ENCODE peak calls at places on chromosome 5, in nine cellular contexts. H is GM10248, J is dorsolateral prefrontal cortex, W is H1, P is heart left ventricle, O is esophagus squamous epithelium, E is epithelial cell of esophagus, Z is progenitor cell of endocrine pancreas, K is fibroblast of mammary gland. B is an unnamed sample.
A peak's percentile ranks its signal among the peaks of the same experiment; 100 is the strongest.

GRCh38 chr5:24642022-24642421 is 2.8 kb downstream of the CDH10 start:
- DNase-seq in W (no peak), K (peak; percentile 16), J (no peak), H (no peak), P (no peak), Z (no peak), O (no peak), E (peak; percentile 51), B (no peak)

GRCh38 chr5:76663573-76663972 is 40.4 kb upstream of the F2RL2 start:
- DNase-seq in J (no peak), P (no peak), K (peak; percentile 29), E (peak; percentile 11), Z (no peak), O (no peak), H (no peak), W (no peak), B (no peak)

GRCh38 chr5:60161340-60161934 is 267.9 kb upstream of the PDE4D start:
- DNase-seq in W (no peak), Z (no peak), E (peak; percentile 49), O (no peak), H (peak; percentile 38), K (peak; percentile 41), P (no peak), J (no peak), B (no peak)

GRCh38 chr5:103098993-103099392 is 20.9 kb downstream of the GIN1 start:
- DNase-seq in K (peak; percentile 8), E (peak; percentile 4), P (no peak), W (no peak), O (no peak), H (no peak), Z (no peak), J (no peak), B (no peak)

GRCh38 chr5:39262981-39263380 is 43.6 kb upstream of the FYB1 start:
- DNase-seq in E (no peak), W (no peak), O (no peak), Z (no peak), J (no peak), K (no peak), H (no peak), P (no peak), B (no peak)

GRCh38 chr5:140143521-140144258 is 18.0 kb downstream of the IGIP start:
- DNase-seq in H (no peak), K (no peak), Z (no peak), W (no peak), O (no peak), P (no peak), J (no peak), E (no peak), B (no peak)

GRCh38 chr5:118554241-118554640 is 434.1 kb downstream of the DTWD2 start:
- DNase-seq in O (no peak), Z (no peak), H (no peak), J (no peak), E (no peak), P (no peak), W (no peak), K (no peak), B (no peak)

GRCh38 chr5:150295172-150295611 is 5.6 kb upstream of the CAMK2A start:
- DNase-seq in E (peak; percentile 96), Z (no peak), O (no peak), H (no peak), K (peak; percentile 68), W (no peak), J (peak; percentile 62), P (no peak), B (no peak)

GRCh38 chr5:120405291-120405864 is 58.7 kb upstream of the PRR16 start:
- DNase-seq in J (no peak), W (no peak), P (no peak), Z (no peak), E (peak; percentile 70), H (no peak), O (no peak), K (peak; percentile 92), B (no peak)

GRCh38 chr5:148005788-148006520 is 57.8 kb upstream of the SPINK5 start:
- DNase-seq in P (no peak), W (peak; percentile 38), H (no peak), K (peak; percentile 9), Z (no peak), O (no peak), J (no peak), E (no peak), B (peak; percentile 6)
- TF ChIP-seq CTCF in P (no peak), W (peak; percentile 59), H (no peak), K (peak; percentile 10), Z (peak; percentile 12), O (no peak), J (no peak), E (no peak), B (no peak)

GRCh38 chr5:169146158-169146557 is 154.8 kb downstream of the SLIT3 start:
- DNase-seq in E (peak; percentile 25), P (no peak), Z (no peak), O (no peak), J (no peak), W (no peak), K (peak; percentile 67), H (no peak), B (no peak)

GRCh38 chr5:169150108-169150507 is 150.8 kb downstream of the SLIT3 start:
- DNase-seq in J (no peak), E (no peak), W (no peak), O (no peak), Z (no peak), H (no peak), K (no peak), P (no peak), B (no peak)

GRCh38 chr5:169149317-169149716 is 151.6 kb downstream of the SLIT3 start:
- DNase-seq in P (no peak), H (no peak), O (no peak), E (no peak), Z (no peak), W (no peak), J (no peak), K (no peak), B (no peak)

GRCh38 chr5:169148066-169148740 is 152.7 kb downstream of the SLIT3 start:
- DNase-seq in J (no peak), P (no peak), H (no peak), E (no peak), O (no peak), W (no peak), Z (no peak), K (no peak), B (no peak)

DNA sequence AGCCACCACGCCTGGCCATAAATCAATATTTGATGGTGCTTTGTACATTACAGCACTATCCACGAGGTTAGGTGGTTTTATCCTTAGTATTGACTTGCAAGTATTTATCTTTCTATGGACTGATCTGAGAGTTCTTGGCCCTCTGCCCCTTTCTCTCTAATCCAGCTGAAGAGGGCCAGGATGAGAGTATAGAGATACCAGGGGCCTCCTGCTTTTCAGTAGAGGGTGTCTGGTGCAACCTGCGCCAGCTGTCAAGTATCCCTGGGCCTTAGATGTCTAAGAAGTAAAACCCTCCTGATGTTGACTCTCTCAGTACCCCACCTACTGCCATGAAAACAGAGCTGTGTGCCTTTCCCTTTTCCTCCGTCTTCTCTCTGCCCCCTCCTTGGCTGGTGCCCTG is 153.4 kb downstream of the SLIT3 start:
- DNase-seq in E (no peak), O (no peak), J (no peak), Z (no peak), P (no peak), H (no peak), W (no peak), K (no peak), B (no peak)
- TF ChIP-seq CTCF in E (no peak), O (no peak), J (no peak), Z (no peak), P (no peak), H (no peak), W (no peak), K (no peak), B (no peak)

GRCh38 chr5:141851195-141851874 is 26.9 kb downstream of the PCDH1 start:
- DNase-seq in H (no peak), E (no peak), K (no peak), O (no peak), Z (no peak), P (no peak), W (no peak), J (no peak), B (no peak)

GRCh38 chr5:141853895-141854626 is 24.1 kb downstream of the PCDH1 start:
- DNase-seq in Z (no peak), O (no peak), P (no peak), J (no peak), W (no peak), K (no peak), H (no peak), E (no peak), B (no peak)

GRCh38 chr5:141850786-141851185 is 27.4 kb downstream of the PCDH1 start:
- DNase-seq in W (no peak), O (no peak), E (no peak), P (no peak), H (no peak), K (no peak), J (no peak), Z (no peak), B (no peak)

GRCh38 chr5:141850183-141850768 is 27.9 kb downstream of the PCDH1 start:
- DNase-seq in H (peak; percentile 51), P (peak; percentile 51), K (peak; percentile 20), Z (no peak), J (no peak), E (no peak), O (peak; percentile 7), W (no peak), B (no peak)

GRCh38 chr5:141852448-141852847 is 25.8 kb downstream of the PCDH1 start:
- DNase-seq in E (no peak), K (no peak), P (no peak), J (no peak), H (no peak), Z (no peak), W (no peak), O (no peak), B (no peak)
- TF ChIP-seq CTCF in E (no peak), K (no peak), P (no peak), J (no peak), H (no peak), Z (peak; percentile 12), W (no peak), O (no peak), B (no peak)

DNA sequence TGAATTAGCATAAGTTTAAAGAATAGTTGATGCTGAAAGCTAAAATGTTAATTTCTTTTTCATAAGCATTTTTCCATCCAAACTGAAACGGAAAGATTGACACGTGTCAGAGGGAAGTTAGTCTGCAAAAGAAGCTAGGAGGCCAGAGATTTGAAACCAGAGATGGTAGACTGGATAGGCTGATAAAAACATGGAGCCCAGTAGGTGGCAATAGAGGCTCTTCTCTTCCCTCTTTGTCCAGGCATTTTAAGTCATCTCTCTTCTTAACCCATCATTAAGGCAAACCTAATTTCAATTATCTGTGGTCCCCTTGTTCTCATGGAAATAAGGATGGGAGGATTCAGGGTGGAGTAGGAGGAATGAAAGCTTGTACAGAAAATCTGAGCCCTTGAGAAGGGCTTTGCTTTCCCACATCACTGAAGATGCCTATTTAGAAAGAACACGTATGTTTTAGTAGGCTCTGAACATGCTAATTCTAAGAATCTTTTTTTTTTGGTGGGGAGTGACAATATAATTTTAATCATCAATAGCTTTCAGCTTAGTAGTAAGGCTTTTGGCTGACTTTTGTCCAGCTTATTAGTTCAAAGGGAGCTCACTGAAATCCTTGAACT is 66.5 kb downstream of the ZNF474 start:
- DNase-seq in K (peak; percentile 75), J (no peak), E (peak; percentile 68), P (no peak), H (no peak), Z (no peak), W (no peak), O (no peak), B (peak; percentile 29)
- TF ChIP-seq CTCF in K (peak; percentile 82), J (peak; percentile 74), E (peak; percentile 82), P (peak; percentile 59), H (peak; percentile 41), Z (peak; percentile 72), W (no peak), O (peak; percentile 56), B (peak; percentile 79)

B was measured in nephron progenitor cell.